ENCODE peak calls at places on chromosomes 16 and 17, in six cellular contexts. One of them, this sample, is unnamed.

GRCh38 chr16:48365601-48366164 is 19.5 kb downstream of the SIAH1 start:
- DNase-seq in AG04450: no peak
- DNase-seq in upper lobe of right lung: peak
- DNase-seq in B cell: peak
- DNase-seq in bronchial epithelial cell: peak
- DNase-seq in cardiac muscle cell: peak
- DNase-seq in this sample: peak

GRCh38 chr16:2428051-2428786 is 1.0 kb upstream of the CCNF start:
- DNase-seq in AG04450: no peak
- DNase-seq in upper lobe of right lung: peak
- DNase-seq in B cell: peak
- DNase-seq in bronchial epithelial cell: peak
- DNase-seq in cardiac muscle cell: peak
- DNase-seq in this sample: peak

GRCh38 chr16:63447121-63447520 is 1410.9 kb upstream of the CDH8 start:
- DNase-seq in AG04450: no peak
- DNase-seq in upper lobe of right lung: no peak
- DNase-seq in B cell: no peak
- DNase-seq in bronchial epithelial cell: no peak
- DNase-seq in cardiac muscle cell: peak
- DNase-seq in this sample: no peak

GRCh38 chr17:47288531-47289116 is 35.0 kb downstream of the ITGB3 start:
- DNase-seq in AG04450: no peak
- DNase-seq in upper lobe of right lung: no peak
- DNase-seq in B cell: no peak
- DNase-seq in bronchial epithelial cell: peak
- DNase-seq in cardiac muscle cell: no peak
- DNase-seq in this sample: no peak

GRCh38 chr17:67272312-67273050 is 27.5 kb upstream of the HELZ start:
- DNase-seq in AG04450: no peak
- DNase-seq in upper lobe of right lung: no peak
- DNase-seq in B cell: no peak
- DNase-seq in bronchial epithelial cell: no peak
- DNase-seq in cardiac muscle cell: peak
- DNase-seq in this sample: no peak

GRCh38 chr17:58127846-58128245 is 20.3 kb upstream of the OR4D1 start:
- DNase-seq in AG04450: no peak
- DNase-seq in upper lobe of right lung: no peak
- DNase-seq in B cell: no peak
- DNase-seq in bronchial epithelial cell: no peak
- DNase-seq in cardiac muscle cell: no peak
- DNase-seq in this sample: no peak

GRCh38 chr17:44024271-44024663 is 9.5 kb upstream of the TMEM101 start:
- DNase-seq in AG04450: no peak
- DNase-seq in upper lobe of right lung: no peak
- DNase-seq in B cell: no peak
- DNase-seq in bronchial epithelial cell: no peak
- DNase-seq in cardiac muscle cell: no peak
- DNase-seq in this sample: peak

GRCh38 chr16:86732621-86733297 is 154.4 kb downstream of the FOXL1 start:
- DNase-seq in AG04450: no peak
- DNase-seq in upper lobe of right lung: no peak
- DNase-seq in B cell: no peak
- DNase-seq in bronchial epithelial cell: no peak
- DNase-seq in cardiac muscle cell: peak
- DNase-seq in this sample: peak

GRCh38 chr16:65884018-65884417 is 482.5 kb upstream of the CDH5 start:
- DNase-seq in AG04450: no peak
- DNase-seq in upper lobe of right lung: no peak
- DNase-seq in B cell: no peak
- DNase-seq in bronchial epithelial cell: peak
- DNase-seq in cardiac muscle cell: no peak
- DNase-seq in this sample: no peak

GRCh38 chr17:62099532-62099931 is 34.5 kb upstream of the MED13 start:
- DNase-seq in AG04450: no peak
- DNase-seq in upper lobe of right lung: no peak
- DNase-seq in B cell: no peak
- DNase-seq in bronchial epithelial cell: no peak
- DNase-seq in cardiac muscle cell: no peak
- DNase-seq in this sample: no peak

GRCh38 chr17:559699-560378 is 154.8 kb downstream of the VPS53 start:
- DNase-seq in AG04450: peak
- DNase-seq in upper lobe of right lung: no peak
- DNase-seq in B cell: no peak
- DNase-seq in bronchial epithelial cell: peak
- DNase-seq in cardiac muscle cell: no peak
- DNase-seq in this sample: no peak

GRCh38 chr16:21952040-21952792 is 945 bp upstream of the UQCRC2 start:
- DNase-seq in AG04450: no peak
- DNase-seq in upper lobe of right lung: peak
- DNase-seq in B cell: peak
- DNase-seq in bronchial epithelial cell: peak
- DNase-seq in cardiac muscle cell: peak
- DNase-seq in this sample: peak

DNA sequence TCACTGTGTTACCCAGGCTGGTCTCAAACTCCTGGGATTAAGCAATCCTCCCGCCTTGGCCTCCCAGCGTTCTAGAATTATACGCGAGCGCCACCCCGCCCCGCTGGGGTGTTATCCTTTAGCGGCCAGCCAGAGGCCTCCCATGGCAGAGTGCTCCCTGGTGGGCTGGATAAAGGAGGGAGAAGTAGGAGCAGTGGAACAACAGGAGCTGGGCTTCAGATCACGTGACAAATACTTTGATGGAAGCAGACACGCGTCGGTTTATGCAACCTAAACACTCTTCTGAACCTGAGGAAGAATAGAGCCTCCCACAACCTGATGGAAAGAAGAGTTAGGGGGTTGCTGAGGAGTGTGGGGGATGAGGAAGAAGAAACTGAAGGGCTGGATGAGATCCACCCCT is 2114.0 kb downstream of the TP53TG3F start:
- DNase-seq in AG04450: no peak
- DNase-seq in upper lobe of right lung: no peak
- DNase-seq in B cell: no peak
- DNase-seq in bronchial epithelial cell: no peak
- DNase-seq in cardiac muscle cell: no peak
- DNase-seq in this sample: no peak
- TF ChIP-seq CTCF in AG04450: no peak
- TF ChIP-seq CTCF in upper lobe of right lung: no peak
- TF ChIP-seq CTCF in B cell: no peak
- TF ChIP-seq CTCF in bronchial epithelial cell: no peak
- TF ChIP-seq CTCF in cardiac muscle cell: no peak
- TF ChIP-seq CTCF in this sample: no peak

GRCh38 chr16:78005881-78006280 is 16.5 kb upstream of the CLEC3A start:
- DNase-seq in AG04450: no peak
- DNase-seq in upper lobe of right lung: no peak
- DNase-seq in B cell: no peak
- DNase-seq in bronchial epithelial cell: no peak
- DNase-seq in cardiac muscle cell: peak
- DNase-seq in this sample: no peak
- TF ChIP-seq CTCF in AG04450: peak
- TF ChIP-seq CTCF in upper lobe of right lung: peak
- TF ChIP-seq CTCF in B cell: peak
- TF ChIP-seq CTCF in bronchial epithelial cell: no peak
- TF ChIP-seq CTCF in cardiac muscle cell: no peak
- TF ChIP-seq CTCF in this sample: peak

DNA sequence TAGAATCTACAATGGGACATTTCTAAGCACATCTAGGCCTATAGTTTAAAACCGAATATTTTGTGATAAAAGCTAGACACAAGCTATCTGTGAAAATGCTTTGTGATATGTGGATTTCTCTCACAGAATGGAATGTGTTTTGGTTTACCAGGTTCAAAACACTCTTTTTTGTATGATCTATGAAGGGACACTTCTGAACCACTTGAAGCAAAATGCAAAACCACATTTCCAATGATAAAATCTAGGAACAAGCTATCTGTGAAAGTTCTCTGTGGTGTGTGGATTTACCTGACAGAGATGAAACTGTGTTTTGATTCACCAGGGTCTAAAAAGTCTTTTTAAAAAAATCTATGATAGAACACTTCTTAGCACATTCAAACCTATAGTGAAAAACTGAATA is 2192.4 kb downstream of the TP53TG3F start:
- DNase-seq in AG04450: no peak
- DNase-seq in upper lobe of right lung: no peak
- DNase-seq in B cell: no peak
- DNase-seq in bronchial epithelial cell: no peak
- DNase-seq in cardiac muscle cell: no peak
- DNase-seq in this sample: no peak
- TF ChIP-seq CTCF in AG04450: no peak
- TF ChIP-seq CTCF in upper lobe of right lung: no peak
- TF ChIP-seq CTCF in B cell: no peak
- TF ChIP-seq CTCF in bronchial epithelial cell: no peak
- TF ChIP-seq CTCF in cardiac muscle cell: no peak
- TF ChIP-seq CTCF in this sample: no peak

GRCh38 chr17:15885770-15886169 is 59.2 kb upstream of the ADORA2B start:
- DNase-seq in AG04450: no peak
- DNase-seq in upper lobe of right lung: no peak
- DNase-seq in B cell: no peak
- DNase-seq in bronchial epithelial cell: no peak
- DNase-seq in cardiac muscle cell: no peak
- DNase-seq in this sample: no peak

GRCh38 chr17:15882777-15883176 is 62.2 kb upstream of the ADORA2B start:
- DNase-seq in AG04450: no peak
- DNase-seq in upper lobe of right lung: no peak
- DNase-seq in B cell: no peak
- DNase-seq in bronchial epithelial cell: no peak
- DNase-seq in cardiac muscle cell: no peak
- DNase-seq in this sample: peak

GRCh38 chr17:15884731-15885130 is 60.2 kb upstream of the ADORA2B start:
- DNase-seq in AG04450: no peak
- DNase-seq in upper lobe of right lung: no peak
- DNase-seq in B cell: no peak
- DNase-seq in bronchial epithelial cell: no peak
- DNase-seq in cardiac muscle cell: no peak
- DNase-seq in this sample: no peak

GRCh38 chr17:15883617-15884111 is 61.3 kb upstream of the ADORA2B start:
- DNase-seq in AG04450: peak
- DNase-seq in upper lobe of right lung: no peak
- DNase-seq in B cell: no peak
- DNase-seq in bronchial epithelial cell: peak
- DNase-seq in cardiac muscle cell: no peak
- DNase-seq in this sample: no peak

DNA sequence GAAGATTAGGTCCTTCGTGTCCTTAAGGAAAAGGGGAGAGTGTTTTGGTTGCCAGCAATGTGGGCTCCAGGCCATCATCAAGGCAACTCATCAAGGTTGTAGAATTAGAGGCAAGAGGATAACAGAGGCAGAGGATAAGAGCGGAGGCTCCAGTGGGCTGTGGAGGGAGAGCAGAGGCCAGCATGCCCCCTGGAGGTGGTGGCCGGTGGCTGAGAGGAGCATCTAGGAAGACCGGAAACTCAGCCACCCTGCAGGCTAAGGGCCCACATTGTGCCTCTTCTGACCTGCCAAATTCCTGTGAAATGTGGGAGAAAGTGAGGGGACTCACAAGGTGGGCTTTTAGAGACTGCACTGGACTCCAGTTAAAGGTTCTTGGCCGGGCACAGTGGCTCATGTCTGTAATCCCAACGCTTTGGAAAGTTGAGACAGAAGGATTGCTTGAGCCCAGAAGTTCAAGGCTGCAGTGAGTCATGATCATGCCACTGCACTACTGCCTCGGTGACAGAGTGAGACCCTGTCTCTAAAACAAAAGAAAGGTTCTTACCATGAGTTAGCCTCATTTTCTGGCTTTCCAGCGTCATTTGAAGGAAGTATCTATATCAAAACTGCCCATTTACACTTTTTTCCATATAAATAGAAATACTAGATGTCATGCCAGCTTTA is 62.7 kb upstream of the ADORA2B start:
- DNase-seq in AG04450: no peak
- DNase-seq in upper lobe of right lung: no peak
- DNase-seq in B cell: no peak
- DNase-seq in bronchial epithelial cell: no peak
- DNase-seq in cardiac muscle cell: no peak
- DNase-seq in this sample: peak
- TF ChIP-seq CTCF in AG04450: peak
- TF ChIP-seq CTCF in upper lobe of right lung: no peak
- TF ChIP-seq CTCF in B cell: no peak
- TF ChIP-seq CTCF in bronchial epithelial cell: no peak
- TF ChIP-seq CTCF in cardiac muscle cell: peak
- TF ChIP-seq CTCF in this sample: no peak

GRCh38 chr16:89383095-89384003 is 107.0 kb downstream of the ANKRD11 start:
- DNase-seq in AG04450: no peak
- DNase-seq in upper lobe of right lung: peak
- DNase-seq in B cell: no peak
- DNase-seq in bronchial epithelial cell: peak
- DNase-seq in cardiac muscle cell: peak
- DNase-seq in this sample: peak
- TF ChIP-seq CTCF in AG04450: peak
- TF ChIP-seq CTCF in upper lobe of right lung: no peak
- TF ChIP-seq CTCF in B cell: no peak
- TF ChIP-seq CTCF in bronchial epithelial cell: no peak
- TF ChIP-seq CTCF in cardiac muscle cell: peak
- TF ChIP-seq CTCF in this sample: no peak

GRCh38 chr17:83067718-83068261 is 11.6 kb upstream of the METRNL start:
- DNase-seq in AG04450: no peak
- DNase-seq in upper lobe of right lung: peak
- DNase-seq in B cell: peak
- DNase-seq in bronchial epithelial cell: no peak
- DNase-seq in cardiac muscle cell: peak
- DNase-seq in this sample: no peak
- TF ChIP-seq CTCF in AG04450: no peak
- TF ChIP-seq CTCF in upper lobe of right lung: no peak
- TF ChIP-seq CTCF in B cell: no peak
- TF ChIP-seq CTCF in bronchial epithelial cell: no peak
- TF ChIP-seq CTCF in cardiac muscle cell: peak
- TF ChIP-seq CTCF in this sample: no peak

GRCh38 chr17:8186446-8186786 is 3.6 kb downstream of the BORCS6 start:
- DNase-seq in AG04450: no peak
- DNase-seq in upper lobe of right lung: no peak
- DNase-seq in B cell: no peak
- DNase-seq in bronchial epithelial cell: no peak
- DNase-seq in cardiac muscle cell: no peak
- DNase-seq in this sample: no peak
- TF ChIP-seq CTCF in AG04450: no peak
- TF ChIP-seq CTCF in upper lobe of right lung: no peak
- TF ChIP-seq CTCF in B cell: no peak
- TF ChIP-seq CTCF in bronchial epithelial cell: no peak
- TF ChIP-seq CTCF in cardiac muscle cell: no peak
- TF ChIP-seq CTCF in this sample: no peak

GRCh38 chr17:29618272-29619065 is 4.2 kb downstream of the CORO6 start:
- DNase-seq in AG04450: no peak
- DNase-seq in upper lobe of right lung: no peak
- DNase-seq in B cell: no peak
- DNase-seq in bronchial epithelial cell: no peak
- DNase-seq in cardiac muscle cell: no peak
- DNase-seq in this sample: no peak
- TF ChIP-seq CTCF in AG04450: no peak
- TF ChIP-seq CTCF in upper lobe of right lung: no peak
- TF ChIP-seq CTCF in B cell: peak
- TF ChIP-seq CTCF in bronchial epithelial cell: no peak
- TF ChIP-seq CTCF in cardiac muscle cell: no peak
- TF ChIP-seq CTCF in this sample: peak

This sample was measured in glutamatergic neuron.